ENCODE peak calls at places on chromosomes 16 and 17, in ten cellular contexts. P, A, T, W, E, H, U, V, C and X are unnamed samples.

GRCh38 chr16:75379911-75380847 is 53.1 kb downstream of the CFDP1 start:
- DNase-seq in P (peak; percentile 27), A (no peak), T (no peak), W (no peak), E (no peak), H (no peak), U (no peak), V (no peak), C (peak; percentile 27), X (peak; percentile 47)

GRCh38 chr16:47278571-47278970 is 134.8 kb upstream of the NETO2 start:
- DNase-seq in P (no peak), A (no peak), T (no peak), W (peak; percentile 20), E (no peak), H (no peak), U (no peak), V (no peak), C (no peak), X (no peak)

GRCh38 chr17:68378202-68379149 is 78.8 kb downstream of the WIPI1 start:
- DNase-seq in P (no peak), A (no peak), T (no peak), W (peak; percentile 61), E (peak; percentile 67), H (peak; percentile 94), U (peak; percentile 96), V (no peak), C (peak; percentile 61), X (no peak)

GRCh38 chr17:38428643-38429371 is 543 bp downstream of the ARHGAP23 start:
- DNase-seq in P (no peak), A (peak; percentile 74), T (no peak), W (no peak), E (peak; percentile 50), H (peak; percentile 46), U (no peak), V (peak; percentile 63), C (no peak), X (peak; percentile 51)

GRCh38 chr17:78572277-78573205 is 4.7 kb downstream of the DNAH17 start:
- DNase-seq in P (no peak), A (no peak), T (no peak), W (no peak), E (no peak), H (no peak), U (no peak), V (no peak), C (no peak), X (no peak)

GRCh38 chr17:68020451-68020779 is 15.1 kb upstream of the KPNA2 start:
- DNase-seq in P (no peak), A (no peak), T (no peak), W (no peak), E (no peak), H (no peak), U (no peak), V (no peak), C (no peak), X (no peak)

GRCh38 chr16:4307215-4308037 is 8.4 kb upstream of the GLIS2 start:
- DNase-seq in P (peak; percentile 96), A (peak; percentile 72), T (peak; percentile 81), W (peak; percentile 70), E (peak; percentile 96), H (peak; percentile 65), U (peak; percentile 96), V (peak; percentile 40), C (peak; percentile 91), X (peak; percentile 97)

GRCh38 chr17:80586464-80587228 is 42.0 kb downstream of the RPTOR start:
- DNase-seq in P (no peak), A (no peak), T (no peak), W (no peak), E (no peak), H (no peak), U (no peak), V (no peak), C (no peak), X (no peak)

GRCh38 chr16:68786685-68787418 is 49.8 kb downstream of the CDH1 start:
- DNase-seq in P (no peak), A (peak; percentile 77), T (no peak), W (no peak), E (no peak), H (no peak), U (no peak), V (peak; percentile 21), C (no peak), X (no peak)

GRCh38 chr16:88472637-88473205 is 19.6 kb downstream of the ZFPM1 start:
- DNase-seq in P (no peak), A (no peak), T (no peak), W (no peak), E (no peak), H (no peak), U (no peak), V (no peak), C (no peak), X (no peak)

GRCh38 chr17:39016193-39017153 is 49.3 kb upstream of the FBXO47 start:
- DNase-seq in P (no peak), A (no peak), T (no peak), W (no peak), E (no peak), H (no peak), U (no peak), V (no peak), C (no peak), X (no peak)

GRCh38 chr16:68444058-68444657 is 4.2 kb downstream of the SMPD3 start:
- DNase-seq in P (no peak), A (no peak), T (no peak), W (no peak), E (peak; percentile 69), H (no peak), U (no peak), V (no peak), C (peak; percentile 57), X (peak; percentile 31)